ENCODE peak calls at places on chromosome 22, in five cellular contexts. One of them, this sample, is unnamed. For H3K36me3, the result is how much of the 10 kb centered on the place peaks cover.

GRCh38 chr22:33757041-33757440 is 163.2 kb downstream of the LARGE1 start:
- DNase-seq in OCI-LY7: no peak
- DNase-seq in body of pancreas: no peak
- DNase-seq in right lobe of liver: no peak
- DNase-seq in adrenal gland: no peak
- DNase-seq in this sample: no peak

GRCh38 chr22:46617250-46618103 is 2.7 kb upstream of the GRAMD4 start:
- DNase-seq in OCI-LY7: no peak
- DNase-seq in body of pancreas: no peak
- DNase-seq in right lobe of liver: peak
- DNase-seq in adrenal gland: no peak
- DNase-seq in this sample: no peak

GRCh38 chr22:27574651-27575050 is 226.9 kb downstream of the MN1 start:
- DNase-seq in OCI-LY7: no peak
- DNase-seq in body of pancreas: no peak
- DNase-seq in right lobe of liver: no peak
- DNase-seq in adrenal gland: no peak
- DNase-seq in this sample: no peak

GRCh38 chr22:23376256-23376655 is 195.9 kb downstream of the BCR start:
- DNase-seq in OCI-LY7: peak
- DNase-seq in body of pancreas: no peak
- DNase-seq in right lobe of liver: no peak
- DNase-seq in adrenal gland: no peak
- DNase-seq in this sample: no peak

GRCh38 chr22:25728064-25728463 is 13.9 kb upstream of the MYO18B start:
- DNase-seq in OCI-LY7: no peak
- DNase-seq in body of pancreas: no peak
- DNase-seq in right lobe of liver: no peak
- DNase-seq in adrenal gland: no peak
- DNase-seq in this sample: no peak

GRCh38 chr22:25067851-25068421 is 115.4 kb downstream of the KIAA1671 start:
- DNase-seq in OCI-LY7: no peak
- DNase-seq in body of pancreas: no peak
- DNase-seq in right lobe of liver: no peak
- DNase-seq in adrenal gland: peak
- DNase-seq in this sample: no peak

GRCh38 chr22:29715240-29715639 is 4.6 kb upstream of the CABP7 start:
- DNase-seq in OCI-LY7: no peak
- DNase-seq in body of pancreas: no peak
- DNase-seq in right lobe of liver: no peak
- DNase-seq in adrenal gland: no peak
- DNase-seq in this sample: no peak

GRCh38 chr22:33575041-33575440 is 345.2 kb downstream of the LARGE1 start:
- DNase-seq in OCI-LY7: no peak
- DNase-seq in body of pancreas: no peak
- DNase-seq in right lobe of liver: no peak
- DNase-seq in adrenal gland: no peak
- DNase-seq in this sample: no peak

GRCh38 chr22:27669798-27670599 is 131.6 kb downstream of the MN1 start:
- DNase-seq in OCI-LY7: no peak
- DNase-seq in body of pancreas: no peak
- DNase-seq in right lobe of liver: no peak
- DNase-seq in adrenal gland: peak
- DNase-seq in this sample: no peak

GRCh38 chr22:40491990-40492631 is 121.7 kb downstream of the SGSM3 start:
- DNase-seq in OCI-LY7: peak
- DNase-seq in body of pancreas: no peak
- DNase-seq in right lobe of liver: no peak
- DNase-seq in adrenal gland: no peak
- DNase-seq in this sample: peak

GRCh38 chr22:48369789-48370507 is 1457.7 kb downstream of the BRD1 start:
- DNase-seq in OCI-LY7: no peak
- DNase-seq in body of pancreas: no peak
- DNase-seq in right lobe of liver: peak
- DNase-seq in adrenal gland: no peak
- DNase-seq in this sample: no peak

GRCh38 chr22:22894740-22895731 is 7.4 kb downstream of the IGLL5 start:
- DNase-seq in OCI-LY7: peak
- DNase-seq in body of pancreas: no peak
- DNase-seq in right lobe of liver: no peak
- DNase-seq in adrenal gland: no peak
- DNase-seq in this sample: no peak

GRCh38 chr22:44685384-44686056 is 16.5 kb upstream of the PRR5 start:
- DNase-seq in OCI-LY7: peak
- DNase-seq in body of pancreas: no peak
- DNase-seq in right lobe of liver: no peak
- DNase-seq in adrenal gland: peak
- DNase-seq in this sample: peak

DNA sequence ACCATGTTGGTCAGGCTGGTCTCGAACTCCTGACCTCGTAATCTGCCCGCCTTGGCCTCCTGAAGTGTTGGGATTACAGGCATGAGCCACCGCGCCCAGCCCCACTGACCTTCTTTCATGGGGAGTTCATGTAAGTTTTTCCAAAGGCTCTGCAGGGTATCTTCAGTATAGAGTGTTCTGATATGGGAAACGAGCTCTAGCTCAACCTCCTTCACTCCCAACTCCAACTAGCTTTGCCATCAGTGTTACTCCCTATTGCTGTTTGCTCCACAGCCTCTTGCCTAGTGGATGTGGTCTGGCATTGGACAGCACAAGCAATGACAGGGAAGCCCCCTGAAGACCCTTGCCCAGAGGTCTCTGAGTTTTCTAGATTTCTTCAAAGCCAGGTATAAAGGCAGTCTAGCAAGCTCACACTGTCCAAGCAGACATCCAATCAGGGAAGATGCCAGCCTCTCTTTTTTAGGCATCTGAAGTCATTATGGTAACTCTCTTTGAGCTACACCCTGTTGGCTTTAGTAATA is 41.2 kb upstream of the CLDN5 start:
- DNase-seq in OCI-LY7: no peak
- DNase-seq in body of pancreas: no peak
- DNase-seq in right lobe of liver: no peak
- DNase-seq in adrenal gland: no peak
- DNase-seq in this sample: no peak
- H3K4me3 ChIP-seq in OCI-LY7: no peak
- H3K4me3 ChIP-seq in body of pancreas: no peak
- H3K4me3 ChIP-seq in right lobe of liver: no peak
- H3K4me3 ChIP-seq in adrenal gland: no peak
- H3K4me3 ChIP-seq in this sample: no peak

GRCh38 chr22:20036119-20036518 is 15.2 kb downstream of the TANGO2 start:
- DNase-seq in OCI-LY7: no peak
- DNase-seq in body of pancreas: no peak
- DNase-seq in right lobe of liver: no peak
- DNase-seq in adrenal gland: no peak
- DNase-seq in this sample: no peak
- H3K36me3 ChIP-seq in OCI-LY7: under half
- H3K36me3 ChIP-seq in body of pancreas: under half
- H3K36me3 ChIP-seq in right lobe of liver: under half
- H3K36me3 ChIP-seq in adrenal gland: under half
- H3K36me3 ChIP-seq in this sample: under half

GRCh38 chr22:20531154-20531403 is 23.7 kb downstream of the MED15 start:
- DNase-seq in OCI-LY7: no peak
- DNase-seq in body of pancreas: no peak
- DNase-seq in right lobe of liver: no peak
- DNase-seq in adrenal gland: no peak
- DNase-seq in this sample: no peak

GRCh38 chr22:20532256-20532993 is 25.0 kb downstream of the MED15 start:
- DNase-seq in OCI-LY7: no peak
- DNase-seq in body of pancreas: no peak
- DNase-seq in right lobe of liver: no peak
- DNase-seq in adrenal gland: no peak
- DNase-seq in this sample: no peak

GRCh38 chr22:20533879-20534265 is 26.5 kb downstream of the MED15 start:
- DNase-seq in OCI-LY7: no peak
- DNase-seq in body of pancreas: no peak
- DNase-seq in right lobe of liver: no peak
- DNase-seq in adrenal gland: no peak
- DNase-seq in this sample: no peak

GRCh38 chr22:20531404-20532181 is 24.2 kb downstream of the MED15 start:
- DNase-seq in OCI-LY7: no peak
- DNase-seq in body of pancreas: peak
- DNase-seq in right lobe of liver: no peak
- DNase-seq in adrenal gland: peak
- DNase-seq in this sample: no peak

DNA sequence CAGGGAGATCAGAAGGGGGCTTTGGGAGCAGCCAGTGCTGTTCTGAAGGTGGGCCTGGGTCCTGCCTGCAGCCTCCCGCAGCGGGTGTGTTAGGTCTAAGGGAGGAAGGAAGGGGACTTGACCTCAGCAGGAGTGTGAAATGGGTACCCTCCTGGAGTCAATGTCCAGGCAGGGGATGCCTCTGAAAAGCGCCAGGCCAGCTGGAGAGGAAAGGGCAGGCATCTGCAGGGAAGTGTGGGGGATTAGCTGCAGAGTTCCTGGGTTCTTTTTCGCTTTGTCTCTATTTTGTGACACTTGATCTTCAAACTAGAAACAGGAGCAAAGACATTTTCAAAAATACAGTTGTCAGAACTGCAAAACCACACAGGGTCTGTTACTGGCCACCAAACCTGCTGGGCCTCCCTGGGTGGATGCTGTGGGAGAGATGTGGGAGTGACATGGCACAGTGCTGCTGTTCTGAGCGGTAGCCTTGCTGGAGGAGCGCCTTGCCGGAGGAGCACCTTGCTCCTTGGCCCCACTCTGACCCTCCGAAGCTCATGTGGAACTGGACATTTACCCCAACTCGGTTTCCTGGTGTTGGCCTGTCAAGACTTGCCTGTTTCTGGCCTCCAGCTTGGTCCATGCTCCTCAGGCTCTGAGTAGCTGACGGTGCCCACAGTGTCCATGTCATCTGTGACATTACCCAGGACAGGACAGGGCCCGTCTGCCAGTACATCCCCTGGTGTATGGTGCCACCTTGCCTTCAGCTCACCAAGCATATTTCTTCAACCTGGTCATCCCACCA is 25.9 kb downstream of the MED15 start:
- DNase-seq in OCI-LY7: no peak
- DNase-seq in body of pancreas: no peak
- DNase-seq in right lobe of liver: no peak
- DNase-seq in adrenal gland: no peak
- DNase-seq in this sample: no peak
- TF ChIP-seq CTCF in OCI-LY7: no peak
- TF ChIP-seq CTCF in body of pancreas: no peak
- TF ChIP-seq CTCF in right lobe of liver: no peak
- TF ChIP-seq CTCF in adrenal gland: no peak
- TF ChIP-seq CTCF in this sample: no peak

GRCh38 chr22:39401301-39401631 is 1.7 kb downstream of the TAB1 start:
- DNase-seq in OCI-LY7: no peak
- DNase-seq in body of pancreas: no peak
- DNase-seq in right lobe of liver: no peak
- DNase-seq in adrenal gland: no peak
- DNase-seq in this sample: no peak

GRCh38 chr22:39408807-39409206 is 9.2 kb downstream of the TAB1 start:
- DNase-seq in OCI-LY7: no peak
- DNase-seq in body of pancreas: no peak
- DNase-seq in right lobe of liver: no peak
- DNase-seq in adrenal gland: no peak
- DNase-seq in this sample: no peak

GRCh38 chr22:39408173-39408572 is 8.6 kb downstream of the TAB1 start:
- DNase-seq in OCI-LY7: no peak
- DNase-seq in body of pancreas: no peak
- DNase-seq in right lobe of liver: no peak
- DNase-seq in adrenal gland: no peak
- DNase-seq in this sample: no peak

GRCh38 chr22:39409630-39410029 is 10.1 kb downstream of the TAB1 start:
- DNase-seq in OCI-LY7: no peak
- DNase-seq in body of pancreas: no peak
- DNase-seq in right lobe of liver: no peak
- DNase-seq in adrenal gland: no peak
- DNase-seq in this sample: no peak

DNA sequence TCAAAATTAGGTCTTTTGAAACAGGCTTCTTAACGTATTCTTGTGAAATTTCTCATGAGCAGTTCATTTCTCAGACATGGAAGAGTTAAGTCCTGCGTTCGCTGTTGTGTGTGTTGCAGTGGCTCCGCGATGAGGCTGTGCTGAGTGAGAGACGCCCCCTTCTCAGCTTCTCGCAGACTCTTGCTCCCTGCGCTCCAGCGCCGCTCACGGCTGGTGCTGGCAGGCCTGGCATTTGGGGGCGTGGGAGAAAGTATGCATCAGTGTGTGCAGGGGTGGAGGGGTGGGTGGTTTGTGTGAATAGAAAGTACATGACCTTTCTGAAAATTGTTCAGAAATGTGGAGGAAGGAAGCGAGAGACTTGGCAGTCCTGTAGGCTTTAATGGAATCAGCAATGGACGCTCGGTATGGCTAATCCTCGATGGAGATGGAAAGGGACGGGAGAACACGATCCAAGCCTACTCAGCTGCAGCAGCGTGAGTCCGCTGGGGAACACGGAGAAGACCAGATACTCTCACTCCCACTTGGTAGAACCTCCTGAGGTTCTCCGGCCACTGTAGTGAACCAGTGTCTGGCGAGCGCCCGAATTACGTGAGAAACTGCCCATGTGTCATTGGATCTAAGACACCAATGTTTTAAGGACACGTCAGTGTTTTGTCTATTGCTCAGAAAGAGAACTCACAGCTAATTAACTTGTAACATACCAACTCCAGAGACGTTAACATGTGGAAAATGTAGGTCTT is 5.9 kb downstream of the TAB1 start:
- DNase-seq in OCI-LY7: no peak
- DNase-seq in body of pancreas: no peak
- DNase-seq in right lobe of liver: no peak
- DNase-seq in adrenal gland: no peak
- DNase-seq in this sample: no peak
- H3K4me3 ChIP-seq in OCI-LY7: no peak
- H3K4me3 ChIP-seq in body of pancreas: no peak
- H3K4me3 ChIP-seq in right lobe of liver: no peak
- H3K4me3 ChIP-seq in adrenal gland: no peak
- H3K4me3 ChIP-seq in this sample: no peak

DNA sequence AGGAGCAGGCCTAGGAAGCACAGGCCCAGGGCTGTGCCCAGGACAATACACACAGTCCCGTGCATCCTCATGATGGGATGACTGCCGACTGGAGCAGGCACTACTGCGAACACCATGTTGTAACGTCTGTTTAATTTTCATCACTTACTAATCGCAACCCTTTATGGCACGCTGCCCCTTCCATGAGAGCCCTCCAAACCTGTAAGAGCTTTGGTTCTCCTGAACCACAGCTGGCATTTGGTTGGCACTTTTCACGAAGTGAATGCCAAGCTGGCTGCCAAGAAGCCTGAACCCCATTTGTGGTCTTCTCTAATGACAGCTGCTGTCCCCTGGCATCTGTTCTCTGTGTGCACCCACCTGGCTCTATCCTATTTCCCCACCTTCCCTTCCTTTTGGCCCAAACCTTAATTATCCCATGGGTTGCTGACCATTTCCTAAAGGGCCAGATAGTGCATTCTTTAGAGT is 36.5 kb downstream of the APOL1 start:
- DNase-seq in OCI-LY7: no peak
- DNase-seq in body of pancreas: no peak
- DNase-seq in right lobe of liver: no peak
- DNase-seq in adrenal gland: no peak
- DNase-seq in this sample: no peak
- H3K36me3 ChIP-seq in OCI-LY7: half or more
- H3K36me3 ChIP-seq in body of pancreas: half or more
- H3K36me3 ChIP-seq in right lobe of liver: half or more
- H3K36me3 ChIP-seq in adrenal gland: half or more
- H3K36me3 ChIP-seq in this sample: half or more